ENCODE peak calls at places on chromosomes 2 and 18, in seven cellular contexts. H is HFF-Myc, J is lower leg skin, D is fibroblast of pulmonary artery, M is foreskin fibroblast, C is K562, S is HepG2. V is an unnamed sample.

GRCh38 chr2:219308142-219309093 is 783 bp downstream of the PTPRN start:
- DNase-seq in S (peak), D (peak), M (peak), H (no peak), C (peak), J (no peak), V (no peak)

GRCh38 chr2:229425573-229425972 is 154.5 kb upstream of the PID1 start:
- DNase-seq in S (no peak), C (no peak), J (no peak), M (no peak), D (no peak), H (no peak), V (no peak)

GRCh38 chr2:28164280-28164801 is 228.3 kb upstream of the FOSL2 start:
- DNase-seq in D (peak), M (peak), H (peak), C (no peak), S (no peak), J (no peak), V (no peak)

GRCh38 chr18:13247506-13247905 is 28.9 kb downstream of the LDLRAD4 start:
- DNase-seq in C (no peak), M (no peak), D (no peak), S (no peak), J (no peak), H (no peak), V (no peak)

GRCh38 chr2:238689331-238689730 is 158.6 kb upstream of the TWIST2 start:
- DNase-seq in D (no peak), M (no peak), J (peak), S (no peak), H (no peak), C (no peak), V (no peak)

GRCh38 chr2:5183031-5183430 is 509.2 kb upstream of the SOX11 start:
- DNase-seq in C (no peak), S (no peak), H (no peak), J (no peak), M (no peak), D (no peak), V (no peak)

GRCh38 chr2:46020416-46020815 is 276.8 kb upstream of the EPAS1 start:
- DNase-seq in M (no peak), C (no peak), J (no peak), D (no peak), H (no peak), S (no peak), V (no peak)

GRCh38 chr2:31446848-31447247 is 32.3 kb upstream of the XDH start:
- DNase-seq in D (no peak), M (peak), C (no peak), S (no peak), J (no peak), H (peak), V (no peak)

GRCh38 chr2:173982918-173983317 is 17.7 kb upstream of the SP3 start:
- DNase-seq in C (no peak), H (peak), D (peak), M (peak), S (no peak), J (peak), V (no peak)

GRCh38 chr2:122081743-122082142 is 326.3 kb downstream of the TSN start:
- DNase-seq in M (no peak), D (no peak), H (no peak), C (no peak), S (no peak), J (no peak), V (no peak)

GRCh38 chr2:9478526-9478925 is 4.2 kb downstream of the IAH1 start:
- DNase-seq in S (no peak), M (no peak), J (no peak), C (no peak), D (no peak), H (no peak), V (no peak)

GRCh38 chr2:133885847-133886246 is 317.6 kb upstream of the NCKAP5 start:
- DNase-seq in H (no peak), S (no peak), M (no peak), C (no peak), J (no peak), D (no peak), V (no peak)

GRCh38 chr2:229434131-229434530 is 163.0 kb upstream of the PID1 start:
- DNase-seq in D (no peak), S (no peak), C (no peak), H (no peak), J (no peak), M (no peak), V (no peak)

GRCh38 chr2:12236136-12236834 is 480.5 kb upstream of the TRIB2 start:
- DNase-seq in D (peak), M (no peak), H (no peak), J (no peak), S (no peak), C (no peak), V (no peak)

GRCh38 chr2:218982312-218983262 is 2.4 kb downstream of the FEV start:
- DNase-seq in H (no peak), M (no peak), C (no peak), D (no peak), S (no peak), J (no peak), V (no peak)

GRCh38 chr2:2640371-2640770 is 309.3 kb upstream of the MYT1L start:
- DNase-seq in C (no peak), H (no peak), S (no peak), J (no peak), D (no peak), M (no peak), V (no peak)

GRCh38 chr2:43228341-43228751 is 1.9 kb upstream of the ZFP36L2 start:
- DNase-seq in C (no peak), D (no peak), S (no peak), M (no peak), H (no peak), J (no peak), V (no peak)

GRCh38 chr2:118841828-118842461 is 5.5 kb downstream of the EN1 start:
- DNase-seq in J (no peak), M (no peak), D (no peak), C (no peak), S (no peak), H (no peak), V (no peak)

GRCh38 chr2:231684314-231685223 is 23.8 kb upstream of the PTMA start:
- DNase-seq in S (no peak), C (no peak), M (no peak), D (no peak), J (no peak), H (no peak), V (no peak)

GRCh38 chr2:226443112-226443511 is 356.5 kb downstream of the IRS1 start:
- DNase-seq in C (no peak), J (no peak), S (peak), H (no peak), D (no peak), M (no peak), V (no peak)

GRCh38 chr2:79832540-79833234 is 319.8 kb downstream of the CTNNA2 start:
- DNase-seq in C (no peak), S (no peak), J (no peak), M (no peak), D (no peak), H (no peak), V (no peak)

GRCh38 chr18:41490861-41491260 is 464.2 kb upstream of the PIK3C3 start:
- DNase-seq in J (no peak), S (no peak), C (no peak), H (no peak), D (no peak), M (no peak), V (no peak)

GRCh38 chr18:79484661-79485621 is 89.2 kb downstream of the NFATC1 start:
- DNase-seq in D (peak), J (no peak), C (no peak), S (peak), H (peak), M (peak), V (no peak)

GRCh38 chr18:79458131-79458838 is 62.6 kb downstream of the NFATC1 start:
- DNase-seq in M (no peak), S (peak), H (peak), D (peak), C (no peak), J (peak), V (peak)

GRCh38 chr2:235394278-235394828 is 99.5 kb upstream of the AGAP1 start:
- DNase-seq in M (peak), C (no peak), D (peak), H (peak), S (peak), J (no peak), V (no peak)

GRCh38 chr2:192194065-192194865 is 468 bp downstream of the TMEFF2 start:
- DNase-seq in M (peak), D (no peak), H (no peak), J (no peak), C (no peak), S (no peak), V (no peak)

GRCh38 chr2:134550566-134551164 is 168.1 kb downstream of the TMEM163 start:
- DNase-seq in M (peak), D (no peak), S (no peak), C (no peak), J (no peak), H (no peak), V (no peak)

GRCh38 chr2:182867411-182868048 is 1.1 kb upstream of the FRZB start:
- DNase-seq in C (no peak), H (no peak), M (no peak), D (no peak), S (no peak), J (no peak), V (no peak)

GRCh38 chr2:159855153-159856140 is 57.4 kb upstream of the CD302 start:
- DNase-seq in C (no peak), H (no peak), S (no peak), J (no peak), M (peak), D (peak), V (no peak)

GRCh38 chr2:31654241-31654640 is 73.5 kb upstream of the SRD5A2 start:
- DNase-seq in C (no peak), J (no peak), S (no peak), D (no peak), M (no peak), H (no peak), V (no peak)

GRCh38 chr2:132797551-132797950 is 127.5 kb upstream of the LYPD1 start:
- DNase-seq in J (no peak), C (no peak), D (peak), H (no peak), S (no peak), M (peak), V (no peak)

GRCh38 chr2:26504002-26504401 is 26.1 kb upstream of the OTOF start:
- DNase-seq in H (no peak), D (no peak), M (no peak), J (no peak), S (no peak), C (no peak), V (no peak)

GRCh38 chr2:216802516-216803265 is 57.2 kb downstream of the TNP1 start:
- DNase-seq in M (no peak), D (no peak), S (no peak), H (no peak), J (no peak), C (no peak), V (no peak)

GRCh38 chr18:23977709-23978483 is 36.7 kb upstream of the TTC39C start:
- DNase-seq in J (no peak), D (peak), C (no peak), S (no peak), H (no peak), M (no peak), V (no peak)

GRCh38 chr18:76546282-76546572 is 51.2 kb upstream of the ZNF516 start:
- DNase-seq in H (no peak), S (no peak), C (no peak), J (no peak), D (no peak), M (no peak), V (no peak)

GRCh38 chr2:170922683-170923494 is 6.2 kb upstream of the GORASP2 start:
- DNase-seq in S (no peak), D (no peak), H (no peak), J (no peak), M (no peak), C (no peak), V (no peak)

GRCh38 chr18:8238507-8238906 is 370.7 kb upstream of the RAB12 start:
- DNase-seq in J (no peak), C (no peak), H (no peak), D (peak), M (no peak), S (peak), V (no peak)

DNA sequence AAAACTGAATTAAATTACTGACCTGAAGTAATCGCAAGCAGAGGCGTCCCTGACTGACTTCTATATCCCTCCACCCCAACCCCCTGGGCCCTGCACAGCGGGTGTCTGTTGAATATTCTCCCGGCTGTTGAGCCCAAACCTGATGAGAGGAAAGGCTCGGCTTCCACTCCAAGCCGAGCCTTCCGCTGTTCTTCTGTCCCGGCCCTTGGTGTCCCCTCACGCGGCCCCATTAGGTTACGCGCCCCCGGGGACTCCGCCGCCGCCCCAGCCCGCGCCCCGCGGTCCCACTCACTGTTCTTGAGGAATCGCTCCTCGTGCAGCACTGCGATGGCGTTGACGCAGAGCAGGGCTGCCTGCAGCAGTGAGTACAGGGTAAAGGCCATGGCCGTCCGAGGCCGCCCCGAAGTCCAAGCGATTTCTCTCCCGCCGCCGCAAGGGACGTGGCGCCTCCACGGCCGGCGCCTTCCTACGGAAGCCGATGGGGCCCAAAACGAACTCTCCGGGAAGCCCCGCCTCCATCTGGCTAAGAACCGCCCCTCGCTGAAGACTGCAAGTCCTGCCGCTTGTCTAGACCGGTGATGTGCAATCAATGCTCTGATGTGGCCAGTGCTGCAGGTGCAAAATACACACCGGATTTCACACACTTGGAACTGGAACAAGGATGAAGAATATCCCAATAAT is at the start of gene IER3IP1:
- DNase-seq in J (peak), H (peak), S (peak), M (peak), C (peak), D (peak), V (peak)
- TF ChIP-seq CTCF in J (no peak), H (no peak), S (peak), M (no peak), C (no peak), D (peak), V (no peak)

DNA sequence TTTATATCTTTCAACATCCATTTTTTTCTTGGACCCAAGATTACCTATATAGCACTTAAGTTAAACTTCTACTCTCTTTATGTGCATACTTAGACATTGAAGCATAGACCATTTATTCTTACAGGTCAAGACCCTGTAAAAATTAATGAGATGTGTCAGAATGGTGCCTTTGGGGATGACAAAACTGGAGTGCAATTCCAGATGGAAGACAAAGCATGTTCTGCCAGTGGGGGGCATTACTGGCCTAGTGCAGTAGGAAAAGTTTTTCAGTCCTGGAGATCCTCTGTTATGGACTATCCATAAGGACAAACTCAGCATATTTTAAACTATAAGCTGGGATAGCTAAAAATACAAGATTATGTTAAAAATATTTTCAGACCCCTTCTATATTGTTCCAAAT is 57.8 kb upstream of the MMADHC start:
- DNase-seq in C (no peak), D (peak), M (peak), H (peak), S (no peak), J (no peak), V (no peak)
- TF ChIP-seq CTCF in C (no peak), D (peak), M (peak), H (peak), S (no peak), J (no peak), V (no peak)

GRCh38 chr2:35199298-35199697 is 1156.3 kb upstream of the CRIM1 start:
- DNase-seq in H (no peak), D (no peak), M (no peak), J (no peak), C (no peak), S (no peak), V (no peak)
- TF ChIP-seq CTCF in H (no peak), D (no peak), M (no peak), J (no peak), C (no peak), S (no peak), V (no peak)

GRCh38 chr2:236659758-236660150 is 90.1 kb downstream of the ACKR3 start:
- DNase-seq in S (no peak), M (no peak), J (peak), H (no peak), D (peak), C (no peak), V (peak)
- TF ChIP-seq CTCF in S (no peak), M (no peak), J (no peak), H (no peak), D (no peak), C (no peak), V (no peak)

DNA sequence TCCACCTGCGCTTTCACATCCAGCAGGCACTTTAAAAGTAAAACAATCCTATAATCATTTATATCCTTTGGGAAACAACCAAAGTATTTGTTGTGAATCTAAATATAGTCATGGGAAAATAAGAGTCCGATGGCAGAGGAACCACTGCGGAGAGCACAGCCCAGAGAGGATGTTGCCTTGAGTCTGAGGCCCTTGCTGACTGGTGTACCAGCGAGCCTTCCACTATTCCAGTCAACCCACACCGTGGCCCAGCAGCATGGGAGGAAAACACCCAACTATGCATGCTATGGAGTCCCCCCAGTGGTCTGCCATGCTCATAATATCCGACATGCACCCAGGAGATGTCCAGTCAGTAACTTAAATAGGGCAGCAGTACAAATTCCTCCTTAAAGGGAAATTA is 21.6 kb downstream of the KANSL3 start:
- DNase-seq in J (no peak), M (no peak), S (no peak), C (no peak), H (no peak), D (no peak), V (no peak)
- TF ChIP-seq CTCF in J (no peak), M (no peak), S (no peak), C (no peak), H (no peak), D (no peak), V (no peak)